ENCODE peak calls at places on chromosome 19, in six cellular contexts. A, U, O, G, P and E are unnamed samples.

GRCh38 chr19:16661480-16662034 is 618 bp downstream of the TMEM38A start:
- DNase-seq in A (no peak), U (peak), O (no peak), G (no peak), P (no peak), E (peak)

GRCh38 chr19:29417048-29417447 is 108.7 kb upstream of the VSTM2B start:
- DNase-seq in A (no peak), U (no peak), O (no peak), G (no peak), P (no peak), E (peak)

GRCh38 chr19:9789066-9789465 is 20.5 kb upstream of the ZNF846 start:
- DNase-seq in A (no peak), U (no peak), O (no peak), G (no peak), P (no peak), E (no peak)

GRCh38 chr19:7506385-7507328 is 9.2 kb upstream of the ZNF358 start:
- DNase-seq in A (peak), U (no peak), O (peak), G (peak), P (no peak), E (peak)

GRCh38 chr19:19578241-19578640 is 40.2 kb downstream of the CILP2 start:
- DNase-seq in A (no peak), U (no peak), O (no peak), G (no peak), P (no peak), E (no peak)

GRCh38 chr19:10872551-10873107 is 1.3 kb downstream of the CARM1 start:
- DNase-seq in A (no peak), U (no peak), O (peak), G (no peak), P (peak), E (no peak)

GRCh38 chr19:48489608-48490216 is 20.5 kb downstream of the CYTH2 start:
- DNase-seq in A (peak), U (no peak), O (peak), G (peak), P (peak), E (peak)

GRCh38 chr19:3982701-3983541 is 2.3 kb downstream of the EEF2 start:
- DNase-seq in A (peak), U (no peak), O (peak), G (no peak), P (no peak), E (no peak)

GRCh38 chr19:39555883-39556282 is 15.9 kb upstream of the EID2 start:
- DNase-seq in A (no peak), U (no peak), O (no peak), G (no peak), P (no peak), E (peak)

GRCh38 chr19:35044317-35045117 is 3.0 kb downstream of the HPN start:
- DNase-seq in A (peak), U (peak), O (peak), G (peak), P (no peak), E (peak)

GRCh38 chr19:10756791-10757190 is 38.9 kb downstream of the DNM2 start:
- DNase-seq in A (no peak), U (no peak), O (no peak), G (no peak), P (no peak), E (no peak)

GRCh38 chr19:48918801-48919247 is 14.7 kb upstream of the DHDH start:
- DNase-seq in A (no peak), U (no peak), O (peak), G (peak), P (no peak), E (no peak)

GRCh38 chr19:48695743-48696352 is at the start of gene FUT2:
- DNase-seq in A (no peak), U (no peak), O (no peak), G (no peak), P (no peak), E (peak)

GRCh38 chr19:51123381-51124186 is 1.1 kb upstream of the SIGLEC9 start:
- DNase-seq in A (no peak), U (no peak), O (no peak), G (no peak), P (peak), E (no peak)

GRCh38 chr19:49506575-49507105 is 5.8 kb upstream of the FCGRT start:
- DNase-seq in A (peak), U (no peak), O (peak), G (peak), P (no peak), E (peak)

GRCh38 chr19:40907968-40908735 is 26.1 kb upstream of the CYP2A7 start:
- DNase-seq in A (no peak), U (no peak), O (no peak), G (no peak), P (peak), E (no peak)

GRCh38 chr19:28466107-28467045 is 746.6 kb downstream of the UQCRFS1 start:
- DNase-seq in A (peak), U (peak), O (peak), G (no peak), P (peak), E (peak)

GRCh38 chr19:35416331-35416730 is 31.7 kb upstream of the FFAR2 start:
- DNase-seq in A (no peak), U (no peak), O (no peak), G (no peak), P (no peak), E (no peak)